ENCODE peak calls at places on chromosomes 1 and 21, in ten cellular contexts. Y is heart right ventricle, C is right atrium auricular region, E is thyroid gland, D is AG09309, G is neural progenitor cell, A is IMR-90, I is stomach, V is left ventricle myocardium inferior, W is HFF-Myc. Q is an unnamed sample.

GRCh38 chr21:29887313-29888009 is 52.3 kb downstream of the GRIK1 start:
- DNase-seq in Y (no peak), C (no peak), E (no peak), D (no peak), G (no peak), A (no peak), I (no peak), V (no peak), W (no peak), Q (peak; percentile 1)

GRCh38 chr1:207282049-207282448 is 39.4 kb upstream of the CD55 start:
- DNase-seq in Y (no peak), C (no peak), E (no peak), D (no peak), G (no peak), A (peak; percentile 53), I (no peak), V (no peak), W (no peak), Q (peak; percentile 63)

GRCh38 chr1:16120411-16120810 is 35.5 kb downstream of the EPHA2 start:
- DNase-seq in Y (no peak), C (no peak), E (no peak), D (no peak), G (no peak), A (no peak), I (no peak), V (no peak), W (no peak), Q (no peak)

GRCh38 chr1:42165511-42166210 is 1.1 kb upstream of the GUCA2A start:
- DNase-seq in Y (peak; percentile 64), C (no peak), E (peak; percentile 98), D (no peak), G (no peak), A (peak; percentile 31), I (peak; percentile 89), V (peak; percentile 69), W (no peak), Q (peak; percentile 48)

GRCh38 chr21:39657091-39657689 is 44.5 kb downstream of the B3GALT5 start:
- DNase-seq in Y (no peak), C (no peak), E (no peak), D (no peak), G (no peak), A (no peak), I (no peak), V (no peak), W (no peak), Q (no peak)

GRCh38 chr21:42632771-42633690 is 20.4 kb upstream of the PDE9A start:
- DNase-seq in Y (no peak), C (no peak), E (no peak), D (no peak), G (no peak), A (no peak), I (no peak), V (no peak), W (no peak), Q (no peak)

GRCh38 chr1:20470174-20470573 is 15.8 kb downstream of the CAMK2N1 start:
- DNase-seq in Y (no peak), C (no peak), E (no peak), D (no peak), G (no peak), A (no peak), I (no peak), V (no peak), W (no peak), Q (no peak)

GRCh38 chr1:35808376-35809155 is 750 bp downstream of the AGO4 start:
- DNase-seq in Y (peak; percentile 20), C (no peak), E (peak; percentile 40), D (no peak), G (peak; percentile 43), A (no peak), I (peak; percentile 39), V (peak; percentile 38), W (no peak), Q (peak; percentile 13)

GRCh38 chr1:29581256-29581655 is 344.9 kb downstream of the PTPRU start:
- DNase-seq in Y (no peak), C (no peak), E (no peak), D (no peak), G (no peak), A (no peak), I (no peak), V (no peak), W (no peak), Q (no peak)

GRCh38 chr1:163875927-163876320 is 554.2 kb downstream of the NUF2 start:
- DNase-seq in Y (no peak), C (no peak), E (no peak), D (peak; percentile 89), G (no peak), A (peak; percentile 4), I (no peak), V (no peak), W (no peak), Q (peak; percentile 5)

GRCh38 chr1:20697560-20697959 is 20.2 kb downstream of the KIF17 start:
- DNase-seq in Y (no peak), C (no peak), E (no peak), D (no peak), G (peak; percentile 18), A (no peak), I (no peak), V (no peak), W (no peak), Q (no peak)

GRCh38 chr1:157034137-157034800 is 11.3 kb downstream of the ARHGEF11 start:
- DNase-seq in Y (no peak), C (no peak), E (no peak), D (no peak), G (peak; percentile 20), A (peak; percentile 22), I (peak; percentile 39), V (no peak), W (no peak), Q (no peak)

GRCh38 chr1:3673381-3674099 is 21.2 kb downstream of the TP73 start:
- DNase-seq in Y (no peak), C (no peak), E (no peak), D (no peak), G (no peak), A (no peak), I (no peak), V (no peak), W (no peak), Q (no peak)

DNA sequence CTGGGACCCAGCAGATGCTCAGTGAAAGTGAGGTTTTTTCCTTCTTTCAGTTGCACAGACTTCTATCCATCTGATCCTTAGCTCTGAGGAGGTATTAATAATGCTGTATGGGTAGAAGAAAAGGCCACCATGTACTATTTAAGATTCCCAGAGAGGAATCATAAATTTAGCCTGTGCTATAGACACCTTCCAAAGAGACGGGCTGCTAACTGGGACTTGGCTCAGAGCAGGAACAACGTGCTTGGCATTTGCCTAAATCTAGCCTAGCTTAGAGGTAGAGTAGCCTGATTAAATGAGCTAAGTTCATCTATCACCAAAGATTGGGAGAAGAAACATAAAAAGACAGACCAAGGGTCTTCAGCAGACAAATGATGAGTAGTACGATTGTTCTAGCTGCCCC is 176.9 kb upstream of the BEND5 start:
- DNase-seq in Y (no peak), C (no peak), E (no peak), D (no peak), G (no peak), A (no peak), I (no peak), V (no peak), W (no peak), Q (no peak)
- TF ChIP-seq CTCF in Y (no peak), C (no peak), E (no peak), D (no peak), G (no peak), A (no peak), I (no peak), V (no peak), W (no peak), Q (no peak)

GRCh38 chr1:54546651-54547348 is 1.2 kb upstream of the ACOT11 start:
- DNase-seq in Y (no peak), C (no peak), E (no peak), D (no peak), G (no peak), A (no peak), I (no peak), V (no peak), W (no peak), Q (peak; percentile 8)

GRCh38 chr1:54549181-54549924 is 1.3 kb downstream of the ACOT11 start:
- DNase-seq in Y (no peak), C (peak; percentile 59), E (peak; percentile 61), D (no peak), G (no peak), A (no peak), I (no peak), V (peak; percentile 50), W (no peak), Q (no peak)

GRCh38 chr1:54547601-54548388 is at the start of gene ACOT11:
- DNase-seq in Y (peak; percentile 90), C (peak; percentile 84), E (peak; percentile 97), D (no peak), G (peak; percentile 44), A (peak; percentile 66), I (peak; percentile 77), V (peak; percentile 88), W (no peak), Q (peak; percentile 47)

GRCh38 chr1:54545916-54546635 is 2.0 kb upstream of the ACOT11 start:
- DNase-seq in Y (no peak), C (no peak), E (no peak), D (no peak), G (no peak), A (no peak), I (no peak), V (no peak), W (no peak), Q (no peak)

GRCh38 chr1:54548389-54549044 is 489 bp downstream of the ACOT11 start:
- DNase-seq in Y (no peak), C (peak; percentile 58), E (peak; percentile 58), D (no peak), G (no peak), A (no peak), I (peak; percentile 47), V (no peak), W (no peak), Q (no peak)
- H3K4me3 ChIP-seq in Y (peak overlapping the region; percentile 44), C (peak overlapping the region; percentile 46), E (peak overlapping the region; percentile 43), D (no peak overlapping the region), G (no peak overlapping the region), A (no peak overlapping the region), I (peak overlapping the region; percentile 22), V (peak overlapping the region; percentile 70), W (no peak overlapping the region), Q (no peak overlapping the region)

GRCh38 chr1:101479945-101480344 is 243.1 kb downstream of the S1PR1 start:
- DNase-seq in Y (no peak), C (no peak), E (no peak), D (no peak), G (no peak), A (no peak), I (no peak), V (no peak), W (no peak), Q (no peak)

GRCh38 chr1:101476541-101476940 is 239.7 kb downstream of the S1PR1 start:
- DNase-seq in Y (no peak), C (no peak), E (no peak), D (no peak), G (no peak), A (no peak), I (no peak), V (no peak), W (no peak), Q (no peak)

GRCh38 chr1:101474039-101474665 is 237.3 kb downstream of the S1PR1 start:
- DNase-seq in Y (no peak), C (no peak), E (peak; percentile 5), D (no peak), G (peak; percentile 69), A (no peak), I (no peak), V (no peak), W (peak; percentile 9), Q (peak; percentile 20)
- TF ChIP-seq CTCF in Y (peak; percentile 30), C (no peak), E (peak; percentile 15), D (peak; percentile 27), G (peak; percentile 80), A (peak; percentile 28), I (no peak), V (peak; percentile 40), W (peak; percentile 54), Q (peak; percentile 45)

GRCh38 chr1:224615861-224616760 is at the start of gene CNIH3:
- DNase-seq in Y (no peak), C (no peak), E (peak; percentile 47), D (no peak), G (peak; percentile 91), A (peak; percentile 55), I (peak; percentile 53), V (no peak), W (peak; percentile 90), Q (peak; percentile 36)
- H3K4me3 ChIP-seq in Y (peak within 1 kb of the TSS; percentile 49), C (no peak within 1 kb of the TSS), E (no peak within 1 kb of the TSS), D (peak within 1 kb of the TSS; percentile 68), G (peak within 1 kb of the TSS; percentile 64), A (peak within 1 kb of the TSS; percentile 51), I (peak within 1 kb of the TSS; percentile 67), V (peak within 1 kb of the TSS; percentile 62), W (peak within 1 kb of the TSS; percentile 95), Q (peak within 1 kb of the TSS; percentile 42)

Q was measured in choroid plexus epithelial cell.